ENCODE peak calls at places on chromosomes 16 and 17, in nine cellular contexts. P is myocyte, X is germinal center, J is Right ventricle myocardium superior, T is A172, S is prostate gland, A is H54, M is transverse colon, D is EL. O is an unnamed sample.

GRCh38 chr16:87325480-87325879 is 8.3 kb upstream of the C16orf95 start:
- DNase-seq in P (peak), X (no peak), J (no peak), T (no peak), S (no peak), A (no peak), M (no peak), D (no peak), O (no peak)

GRCh38 chr16:3363793-3364192 is 8.1 kb downstream of the OR2C1 start:
- DNase-seq in P (peak), X (no peak), J (no peak), T (no peak), S (no peak), A (no peak), M (no peak), D (no peak), O (no peak)

GRCh38 chr17:77365584-77366186 is 224.9 kb downstream of the SEC14L1 start:
- DNase-seq in P (peak), X (no peak), J (peak), T (peak), S (peak), A (peak), M (peak), D (peak), O (no peak)

GRCh38 chr16:57444711-57445110 is 2.5 kb downstream of the CIAPIN1 start:
- DNase-seq in P (no peak), X (no peak), J (no peak), T (no peak), S (no peak), A (no peak), M (no peak), D (no peak), O (no peak)

GRCh38 chr17:30323895-30324319 is 9.9 kb downstream of the TMIGD1 start:
- DNase-seq in P (peak), X (peak), J (peak), T (peak), S (no peak), A (no peak), M (peak), D (peak), O (no peak)

GRCh38 chr17:17837966-17838962 is 1.5 kb upstream of the SREBF1 start:
- DNase-seq in P (peak), X (no peak), J (peak), T (peak), S (peak), A (no peak), M (peak), D (peak), O (no peak)

GRCh38 chr16:795580-796229 is 4.8 kb downstream of the GNG13 start:
- DNase-seq in P (no peak), X (no peak), J (no peak), T (no peak), S (peak), A (no peak), M (peak), D (no peak), O (no peak)

GRCh38 chr16:5736209-5736608 is 638.6 kb upstream of the EEF2KMT start:
- DNase-seq in P (no peak), X (no peak), J (no peak), T (no peak), S (no peak), A (no peak), M (no peak), D (no peak), O (no peak)